ENCODE peak calls at places on chromosomes 7 and 10, in six cellular contexts. T is tibial artery, R is Panc1, U is GM06990, L is brain microvascular endothelial cell, X is mucosa of descending colon. O is an unnamed sample.
A peak's percentile ranks its signal among the peaks of the same experiment; 100 is the strongest.

GRCh38 chr10:8663131-8663530 is 608.6 kb downstream of the GATA3 start:
- DNase-seq in R (no peak), T (no peak), U (no peak), X (no peak), L (no peak), O (no peak)

GRCh38 chr7:112540839-112541577 is 60.2 kb downstream of the LSMEM1 start:
- DNase-seq in L (no peak), R (no peak), X (no peak), U (no peak), T (no peak), O (no peak)

GRCh38 chr10:75475470-75476182 is 44.2 kb downstream of the LRMDA start:
- DNase-seq in U (no peak), X (no peak), L (peak; percentile 21), T (no peak), R (no peak), O (no peak)

GRCh38 chr10:62688971-62689700 is 115.4 kb upstream of the ADO start:
- DNase-seq in R (no peak), T (no peak), L (no peak), X (no peak), U (no peak), O (no peak)

GRCh38 chr10:13717571-13717935 is 130.8 kb downstream of the PRPF18 start:
- DNase-seq in U (no peak), L (no peak), T (no peak), R (no peak), X (no peak), O (no peak)

GRCh38 chr10:6269953-6270867 is 67.5 kb downstream of the PFKFB3 start:
- DNase-seq in L (no peak), X (peak; percentile 34), T (no peak), R (no peak), U (peak; percentile 70), O (peak; percentile 91)

GRCh38 chr10:124732931-124733536 is 11.1 kb downstream of the FAM53B start:
- DNase-seq in X (peak; percentile 44), L (peak; percentile 37), T (peak; percentile 68), U (peak; percentile 69), R (no peak), O (peak; percentile 87)

GRCh38 chr7:140908351-140908750 is 16.4 kb downstream of the BRAF start:
- DNase-seq in R (no peak), T (no peak), X (no peak), L (no peak), U (no peak), O (no peak)

GRCh38 chr7:537911-538634 is 18.4 kb upstream of the PDGFA start:
- DNase-seq in R (peak; percentile 73), L (peak; percentile 67), T (no peak), X (peak; percentile 92), U (no peak), O (no peak)

GRCh38 chr10:131267814-131268095 is 43.8 kb downstream of the TCERG1L start:
- DNase-seq in X (no peak), T (peak; percentile 11), L (no peak), U (no peak), R (no peak), O (no peak)

GRCh38 chr7:121831320-121831719 is 41.6 kb upstream of the PTPRZ1 start:
- DNase-seq in U (no peak), X (no peak), L (no peak), R (no peak), T (no peak), O (no peak)

GRCh38 chr7:73851410-73852338 is 9.3 kb upstream of the TMEM270 start:
- DNase-seq in T (no peak), L (peak; percentile 93), X (no peak), U (no peak), R (peak; percentile 100), O (peak; percentile 59)

GRCh38 chr10:12391191-12391590 is 41.8 kb downstream of the CAMK1D start:
- DNase-seq in U (no peak), X (no peak), L (no peak), R (no peak), T (no peak), O (no peak)

GRCh38 chr10:59706851-59707797 is 2.5 kb downstream of the SLC16A9 start:
- DNase-seq in L (no peak), U (no peak), T (no peak), X (no peak), R (no peak), O (no peak)

GRCh38 chr10:59711871-59712491 is 2.3 kb upstream of the SLC16A9 start:
- DNase-seq in R (no peak), U (no peak), L (no peak), X (no peak), T (no peak), O (no peak)

GRCh38 chr10:59713196-59713821 is 3.7 kb upstream of the SLC16A9 start:
- DNase-seq in R (no peak), L (no peak), U (no peak), X (no peak), T (no peak), O (no peak)

GRCh38 chr10:59708816-59709471 is 706 bp downstream of the SLC16A9 start:
- DNase-seq in R (no peak), L (no peak), T (no peak), U (peak; percentile 39), X (peak; percentile 65), O (peak; percentile 44)

DNA sequence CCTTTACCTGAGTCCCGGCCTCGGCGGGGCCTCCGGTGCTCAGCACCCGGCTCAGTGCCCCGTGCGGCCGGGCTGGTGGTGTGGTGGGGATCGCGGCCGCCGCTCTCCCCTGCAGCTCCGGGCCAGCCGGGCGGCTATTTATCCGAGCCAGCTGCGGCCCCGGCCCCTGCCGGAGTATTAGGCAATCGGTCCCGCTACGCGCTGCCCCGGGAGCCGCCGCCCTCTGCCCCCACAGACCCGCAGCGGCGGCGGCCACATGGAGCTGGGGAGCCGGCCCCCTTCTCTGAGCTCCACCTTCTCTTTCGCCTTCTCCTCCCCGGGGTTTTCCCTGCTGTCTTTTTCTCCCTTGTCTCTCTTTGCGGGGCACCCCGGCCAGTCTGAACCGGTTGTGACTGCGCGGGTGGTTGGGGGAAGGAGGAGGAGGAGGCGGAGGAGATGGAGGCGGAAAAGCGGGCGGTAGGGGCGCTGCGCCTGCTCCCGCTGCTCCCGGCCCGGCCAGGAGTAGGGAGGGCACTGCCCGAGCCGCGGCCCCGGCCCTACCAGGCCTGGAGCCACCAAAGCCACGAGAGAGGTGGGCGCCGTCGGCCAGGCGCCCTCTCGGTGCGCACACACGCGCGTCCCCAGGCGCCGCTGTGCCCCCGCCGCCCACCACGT is at the start of gene SLC16A9:
- DNase-seq in X (peak; percentile 76), U (peak; percentile 71), T (peak; percentile 42), L (peak; percentile 22), R (no peak), O (peak; percentile 83)
- TF ChIP-seq CTCF in X (no peak), U (peak; percentile 40), T (peak; percentile 41), L (peak; percentile 60), R (peak; percentile 71), O (peak; percentile 30)

DNA sequence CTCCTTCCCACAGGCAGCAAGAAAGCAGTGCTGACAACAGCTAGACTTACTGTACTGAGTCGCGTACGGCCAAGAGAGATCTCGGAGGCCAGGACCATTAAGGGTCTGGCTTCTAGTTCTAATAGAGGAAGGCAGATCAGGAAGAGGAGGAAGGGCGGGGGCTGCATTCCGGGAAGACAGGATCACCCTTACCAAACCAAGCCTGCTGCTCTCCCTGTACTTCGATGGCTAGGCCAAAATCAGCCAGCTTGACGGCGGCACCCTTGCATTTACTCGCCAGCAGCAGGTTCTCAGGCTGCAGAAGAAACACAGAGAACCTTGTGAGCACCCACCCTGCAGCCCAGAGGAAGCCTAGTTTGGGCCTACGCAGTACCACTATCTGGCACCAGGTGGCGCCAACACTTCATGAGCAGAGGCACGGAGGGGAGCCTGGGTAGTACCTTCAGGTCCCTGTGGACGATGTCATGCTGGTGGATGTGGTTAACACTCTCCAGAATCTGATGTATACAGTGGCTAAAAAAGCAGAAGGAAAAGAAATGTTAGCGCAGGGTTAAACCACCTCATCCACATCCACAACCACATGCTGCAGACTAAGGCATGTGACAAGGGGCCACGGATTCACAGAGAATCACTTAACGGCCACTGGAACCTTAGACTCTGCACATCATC is 25.4 kb downstream of the CAMK2G start:
- DNase-seq in L (peak; percentile 82), U (peak; percentile 72), R (peak; percentile 62), T (peak; percentile 86), X (peak; percentile 93), O (peak; percentile 92)
- H3K4me3 ChIP-seq in L (no peak overlapping the region), U (no peak overlapping the region), R (no peak overlapping the region), T (no peak overlapping the region), X (no peak overlapping the region), O (no peak overlapping the region)

GRCh38 chr10:127196227-127196954 is at the start of gene INSYN2A:
- DNase-seq in L (peak; percentile 29), U (no peak), X (peak; percentile 28), R (no peak), T (no peak), O (no peak)

GRCh38 chr10:127198721-127199120 is 2.3 kb upstream of the INSYN2A start:
- DNase-seq in R (no peak), X (no peak), U (no peak), L (no peak), T (no peak), O (no peak)

GRCh38 chr10:127196955-127197432 is 603 bp upstream of the INSYN2A start:
- DNase-seq in T (no peak), X (no peak), U (no peak), R (no peak), L (no peak), O (no peak)

GRCh38 chr10:127200646-127201045 is 4.3 kb upstream of the INSYN2A start:
- DNase-seq in U (no peak), X (no peak), L (no peak), T (no peak), R (no peak), O (no peak)

GRCh38 chr10:127198307-127198706 is 1.9 kb upstream of the INSYN2A start:
- DNase-seq in T (no peak), L (no peak), X (no peak), U (no peak), R (no peak), O (no peak)
- TF ChIP-seq CTCF in T (no peak), L (peak; percentile 41), X (no peak), U (no peak), R (peak; percentile 56), O (no peak)

GRCh38 chr10:34139559-34139958 is 675.5 kb downstream of the PARD3 start:
- DNase-seq in T (no peak), U (no peak), R (no peak), X (no peak), L (peak; percentile 64), O (no peak)
- H3K4me3 ChIP-seq in T (no peak overlapping the region), U (no peak overlapping the region), R (no peak overlapping the region), X (no peak overlapping the region), L (no peak overlapping the region), O (no peak overlapping the region)

GRCh38 chr10:119852277-119852676 is 20.4 kb downstream of the MCMBP start:
- DNase-seq in L (no peak), X (no peak), U (no peak), T (no peak), R (no peak), O (no peak)
- TF ChIP-seq CTCF in L (no peak), X (no peak), U (no peak), T (no peak), R (no peak), O (no peak)

O was measured in GM12865.